ENCODE peak calls at places on chromosomes 2 and 18, in four cellular contexts. One of them, this sample, is unnamed.
A peak's percentile ranks its signal among the peaks of the same experiment; 100 is the strongest.

GRCh38 chr2:105778344-105778607 is 33.6 kb downstream of the NCK2 start:
- DNase-seq in NAMALWA: no peak
- DNase-seq in activated gamma-delta T cell: no peak
- DNase-seq in NCI-H2029: no peak
- DNase-seq in this sample: no peak

GRCh38 chr2:189504238-189504637 is 63.0 kb downstream of the WDR75 start:
- DNase-seq in activated gamma-delta T cell: no peak
- DNase-seq in NCI-H2029: no peak
- DNase-seq in NAMALWA: no peak
- DNase-seq in this sample: no peak

GRCh38 chr2:24477229-24477628 is 13.8 kb upstream of the NCOA1 start:
- DNase-seq in NAMALWA: no peak
- DNase-seq in activated gamma-delta T cell: no peak
- DNase-seq in NCI-H2029: no peak
- DNase-seq in this sample: no peak

GRCh38 chr18:2687390-2688001 is 32.0 kb downstream of the SMCHD1 start:
- DNase-seq in NCI-H2029: no peak
- DNase-seq in activated gamma-delta T cell: no peak
- DNase-seq in NAMALWA: peak; percentile 16
- DNase-seq in this sample: no peak

GRCh38 chr2:126627623-126628022 is 28.3 kb upstream of the GYPC start:
- DNase-seq in NAMALWA: no peak
- DNase-seq in activated gamma-delta T cell: no peak
- DNase-seq in NCI-H2029: no peak
- DNase-seq in this sample: no peak

GRCh38 chr2:25917832-25918231 is 39.5 kb upstream of the ASXL2 start:
- DNase-seq in NCI-H2029: no peak
- DNase-seq in activated gamma-delta T cell: no peak
- DNase-seq in NAMALWA: no peak
- DNase-seq in this sample: no peak

GRCh38 chr2:238949710-238950345 is 101.9 kb downstream of the TWIST2 start:
- DNase-seq in NCI-H2029: no peak
- DNase-seq in activated gamma-delta T cell: no peak
- DNase-seq in NAMALWA: no peak
- DNase-seq in this sample: peak; percentile 34

GRCh38 chr2:112942654-112943002 is 31.7 kb downstream of the IL37 start:
- DNase-seq in NCI-H2029: no peak
- DNase-seq in NAMALWA: no peak
- DNase-seq in activated gamma-delta T cell: no peak
- DNase-seq in this sample: no peak

GRCh38 chr2:121595012-121595891 is 54.0 kb downstream of the CLASP1 start:
- DNase-seq in NCI-H2029: no peak
- DNase-seq in NAMALWA: no peak
- DNase-seq in activated gamma-delta T cell: no peak
- DNase-seq in this sample: no peak

GRCh38 chr2:239289545-239289944 is 111.3 kb downstream of the HDAC4 start:
- DNase-seq in NAMALWA: no peak
- DNase-seq in NCI-H2029: no peak
- DNase-seq in activated gamma-delta T cell: no peak
- DNase-seq in this sample: no peak

GRCh38 chr18:14941256-14941655 is 193.3 kb downstream of the ANKRD30B start:
- DNase-seq in NCI-H2029: no peak
- DNase-seq in activated gamma-delta T cell: no peak
- DNase-seq in NAMALWA: no peak
- DNase-seq in this sample: peak; percentile 56

GRCh38 chr2:64488050-64488974 is 34.4 kb downstream of the LGALSL start:
- DNase-seq in activated gamma-delta T cell: peak; percentile 5
- DNase-seq in NCI-H2029: peak; percentile 25
- DNase-seq in NAMALWA: peak; percentile 79
- DNase-seq in this sample: peak; percentile 78

This sample was measured in type B pancreatic cell.